ENCODE peak calls at places on chromosomes 1 and 21, in seven cellular contexts. W, I, O, M, C, B and D are unnamed samples.

GRCh38 chr1:35439626-35440025 is 117.6 kb downstream of the KIAA0319L start:
- DNase-seq in C (no peak), B (no peak), O (no peak), M (no peak), W (no peak), I (no peak), D (no peak)

GRCh38 chr1:21586222-21586621 is 77.0 kb downstream of the ALPL start:
- DNase-seq in C (no peak), O (no peak), M (no peak), B (no peak), W (no peak), I (no peak), D (no peak)

GRCh38 chr1:6783221-6783620 is 2.0 kb upstream of the CAMTA1 start:
- DNase-seq in C (no peak), B (no peak), M (no peak), W (no peak), O (no peak), I (no peak), D (no peak)

GRCh38 chr1:33010946-33011731 is 25.5 kb downstream of the AK2 start:
- DNase-seq in M (no peak), O (no peak), W (no peak), B (no peak), C (no peak), I (no peak), D (peak)

GRCh38 chr1:222896630-222897526 is 82.0 kb downstream of the DISP1 start:
- DNase-seq in W (no peak), I (no peak), C (no peak), B (no peak), O (no peak), M (no peak), D (no peak)

GRCh38 chr1:151708891-151709290 is 7.7 kb downstream of the CELF3 start:
- DNase-seq in B (no peak), O (no peak), C (no peak), W (no peak), I (no peak), M (no peak), D (no peak)

GRCh38 chr1:57017717-57018116 is 51.9 kb upstream of the C8B start:
- DNase-seq in C (peak), B (peak), M (no peak), I (peak), W (no peak), O (no peak), D (no peak)

GRCh38 chr1:31712625-31713024 is 8.8 kb upstream of the COL16A1 start:
- DNase-seq in B (no peak), O (no peak), C (no peak), M (no peak), W (no peak), I (no peak), D (no peak)

GRCh38 chr1:205972081-205972480 is 28.8 kb upstream of the SLC26A9 start:
- DNase-seq in B (no peak), I (no peak), M (no peak), O (no peak), W (no peak), C (no peak), D (no peak)

GRCh38 chr1:82317671-82318070 is 516.9 kb downstream of the ADGRL2 start:
- DNase-seq in W (no peak), I (no peak), B (no peak), M (no peak), C (no peak), O (no peak), D (no peak)

GRCh38 chr1:31579374-31579773 is 3.1 kb downstream of the TINAGL1 start:
- DNase-seq in C (no peak), W (no peak), B (no peak), M (peak), I (no peak), O (no peak), D (no peak)

GRCh38 chr1:209328178-209328577 is 255.3 kb upstream of the CAMK1G start:
- DNase-seq in I (no peak), O (no peak), M (peak), B (no peak), C (no peak), W (no peak), D (no peak)

GRCh38 chr1:187244623-187245022 is 415.9 kb downstream of the PLA2G4A start:
- DNase-seq in M (no peak), W (no peak), I (no peak), O (no peak), C (no peak), B (no peak), D (peak)

GRCh38 chr1:34983700-34984355 is 1.3 kb downstream of the TMEM35B start:
- DNase-seq in M (no peak), W (no peak), I (no peak), C (peak), O (no peak), B (no peak), D (peak)

GRCh38 chr21:40658237-40658636 is 188.7 kb downstream of the DSCAM start:
- DNase-seq in C (no peak), W (no peak), I (no peak), B (no peak), M (no peak), O (no peak), D (peak)

GRCh38 chr1:85460555-85461088 is 4.3 kb downstream of the DDAH1 start:
- DNase-seq in B (no peak), W (no peak), M (no peak), O (no peak), C (peak), I (no peak), D (no peak)

GRCh38 chr1:31181515-31182343 is 58.0 kb downstream of the NKAIN1 start:
- DNase-seq in O (no peak), M (peak), C (peak), B (peak), I (peak), W (no peak), D (peak)

GRCh38 chr1:107460009-107460408 is 319.2 kb downstream of the NTNG1 start:
- DNase-seq in I (no peak), B (no peak), C (no peak), M (no peak), W (peak), O (no peak), D (no peak)
- TF ChIP-seq JUND in I (no peak), B (no peak), C (no peak), M (no peak), W (no peak), O (no peak), D (no peak)

DNA sequence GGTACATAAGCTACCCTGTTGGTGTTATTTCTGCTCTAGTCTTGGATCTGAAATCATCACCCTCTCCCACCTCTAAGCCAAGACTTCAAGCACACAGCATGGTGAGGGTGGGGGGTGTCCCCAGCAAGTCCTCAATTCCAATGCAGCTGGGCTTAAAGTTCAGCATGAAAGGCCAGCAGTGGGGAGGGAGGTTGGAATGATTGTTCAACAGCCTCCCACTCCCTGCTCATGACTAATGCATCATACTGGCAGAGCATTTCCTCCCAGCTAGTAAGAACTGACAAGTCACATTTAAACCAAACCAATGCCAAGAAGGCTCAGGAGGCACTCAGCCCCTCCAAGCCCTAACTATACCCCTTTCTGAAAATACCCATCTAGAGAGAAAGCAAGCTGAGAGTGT is 50.1 kb downstream of the TIAM1 start:
- DNase-seq in M (no peak), W (no peak), C (no peak), I (peak), B (no peak), O (no peak), D (no peak)
- TF ChIP-seq JUND in M (peak), W (no peak), C (no peak), I (peak), B (no peak), O (no peak), D (no peak)

GRCh38 chr1:199290186-199290585 is 651.3 kb downstream of the PTPRC start:
- DNase-seq in W (no peak), O (no peak), B (no peak), M (no peak), C (no peak), I (no peak), D (no peak)
- TF ChIP-seq JUND in W (no peak), O (no peak), B (no peak), M (no peak), C (no peak), I (no peak), D (no peak)

GRCh38 chr21:45891388-45892155 is 90.0 kb upstream of the COL6A1 start:
- DNase-seq in C (no peak), O (no peak), B (no peak), M (peak), W (no peak), I (no peak), D (no peak)

GRCh38 chr21:45893166-45894106 is 88.1 kb upstream of the COL6A1 start:
- DNase-seq in I (no peak), W (no peak), O (no peak), B (no peak), M (peak), C (no peak), D (no peak)

GRCh38 chr21:45889961-45890360 is 91.6 kb upstream of the COL6A1 start:
- DNase-seq in I (no peak), O (no peak), W (no peak), B (no peak), M (no peak), C (no peak), D (no peak)

GRCh38 chr21:45894107-45894810 is 87.3 kb upstream of the COL6A1 start:
- DNase-seq in C (no peak), W (no peak), M (peak), I (no peak), O (no peak), B (no peak), D (no peak)

GRCh38 chr21:45892156-45892919 is 89.2 kb upstream of the COL6A1 start:
- DNase-seq in M (no peak), O (no peak), C (no peak), W (no peak), B (no peak), I (no peak), D (no peak)
- TF ChIP-seq JUND in M (no peak), O (no peak), C (no peak), W (no peak), B (no peak), I (no peak), D (no peak)

GRCh38 chr1:245501635-245502034 is 346.9 kb downstream of the KIF26B start:
- DNase-seq in O (no peak), B (no peak), C (no peak), I (no peak), W (no peak), M (no peak), D (no peak)
- TF ChIP-seq JUND in O (no peak), B (no peak), C (no peak), I (no peak), W (no peak), M (no peak), D (no peak)

DNA sequence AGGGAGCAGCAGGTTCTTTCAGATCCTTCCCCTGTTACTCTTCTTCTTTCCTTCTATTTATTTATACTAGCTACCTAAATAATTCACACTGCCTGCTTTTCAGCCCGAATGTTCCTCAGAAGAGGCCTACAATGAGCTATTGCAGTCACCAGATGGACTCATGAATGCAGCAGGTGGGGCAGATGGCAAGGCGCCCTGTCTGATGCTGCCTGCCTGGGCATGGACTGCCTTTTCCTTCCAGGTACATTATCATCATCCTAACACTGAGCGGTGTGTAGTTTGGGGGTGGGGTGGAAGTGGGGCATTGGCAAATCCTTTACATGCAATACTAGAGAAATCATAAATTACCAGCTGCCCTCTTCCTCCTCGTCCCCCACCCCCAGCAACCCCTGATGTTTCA is 17.5 kb downstream of the ESRRG start:
- DNase-seq in W (no peak), B (no peak), O (no peak), C (no peak), I (no peak), M (peak), D (no peak)
- TF ChIP-seq JUND in W (no peak), B (no peak), O (no peak), C (no peak), I (no peak), M (no peak), D (no peak)